ENCODE peak calls at places on chromosomes 6 and 20, in seven cellular contexts. S is ascending aorta, C is AG10803, M is AG09319, L is NB4, J is fibroblast of lung, A is RWPE1. D is an unnamed sample.

GRCh38 chr6:46407785-46408530 is 83.3 kb downstream of the RCAN2 start:
- DNase-seq in S (no peak), C (peak), M (no peak), L (no peak), J (peak), A (no peak), D (no peak)

GRCh38 chr6:27062755-27063154 is 184.7 kb upstream of the PRSS16 start:
- DNase-seq in S (no peak), C (no peak), M (no peak), L (no peak), J (no peak), A (no peak), D (no peak)

GRCh38 chr6:121319112-121319553 is 15.1 kb downstream of the TBC1D32 start:
- DNase-seq in S (no peak), C (peak), M (no peak), L (no peak), J (no peak), A (peak), D (no peak)

GRCh38 chr20:59318201-59318790 is 17.9 kb downstream of the EDN3 start:
- DNase-seq in S (no peak), C (no peak), M (no peak), L (no peak), J (no peak), A (no peak), D (no peak)

GRCh38 chr6:152474341-152474740 is 162.8 kb downstream of the SYNE1 start:
- DNase-seq in S (no peak), C (peak), M (no peak), L (no peak), J (no peak), A (no peak), D (no peak)

GRCh38 chr6:113672691-113673149 is 184.4 kb upstream of the MARCKS start:
- DNase-seq in S (peak), C (peak), M (peak), L (peak), J (peak), A (no peak), D (no peak)

GRCh38 chr6:42278131-42278853 is 60.6 kb upstream of the MRPS10 start:
- DNase-seq in S (no peak), C (no peak), M (no peak), L (no peak), J (no peak), A (no peak), D (no peak)

GRCh38 chr6:122014961-122015360 is 384.5 kb upstream of the HSF2 start:
- DNase-seq in S (no peak), C (peak), M (no peak), L (no peak), J (peak), A (no peak), D (no peak)

GRCh38 chr6:47407295-47408281 is 70.0 kb upstream of the CD2AP start:
- DNase-seq in S (no peak), C (no peak), M (no peak), L (no peak), J (no peak), A (no peak), D (no peak)

GRCh38 chr20:3199976-3200755 is 4.3 kb downstream of the DDRGK1 start:
- DNase-seq in S (no peak), C (no peak), M (no peak), L (no peak), J (no peak), A (no peak), D (no peak)

GRCh38 chr6:35388772-35389352 is 46.5 kb downstream of the PPARD start:
- DNase-seq in S (no peak), C (no peak), M (no peak), L (no peak), J (no peak), A (no peak), D (no peak)

GRCh38 chr6:3808189-3808588 is 41.0 kb upstream of the FAM50B start:
- DNase-seq in S (no peak), C (no peak), M (no peak), L (no peak), J (no peak), A (no peak), D (no peak)

DNA sequence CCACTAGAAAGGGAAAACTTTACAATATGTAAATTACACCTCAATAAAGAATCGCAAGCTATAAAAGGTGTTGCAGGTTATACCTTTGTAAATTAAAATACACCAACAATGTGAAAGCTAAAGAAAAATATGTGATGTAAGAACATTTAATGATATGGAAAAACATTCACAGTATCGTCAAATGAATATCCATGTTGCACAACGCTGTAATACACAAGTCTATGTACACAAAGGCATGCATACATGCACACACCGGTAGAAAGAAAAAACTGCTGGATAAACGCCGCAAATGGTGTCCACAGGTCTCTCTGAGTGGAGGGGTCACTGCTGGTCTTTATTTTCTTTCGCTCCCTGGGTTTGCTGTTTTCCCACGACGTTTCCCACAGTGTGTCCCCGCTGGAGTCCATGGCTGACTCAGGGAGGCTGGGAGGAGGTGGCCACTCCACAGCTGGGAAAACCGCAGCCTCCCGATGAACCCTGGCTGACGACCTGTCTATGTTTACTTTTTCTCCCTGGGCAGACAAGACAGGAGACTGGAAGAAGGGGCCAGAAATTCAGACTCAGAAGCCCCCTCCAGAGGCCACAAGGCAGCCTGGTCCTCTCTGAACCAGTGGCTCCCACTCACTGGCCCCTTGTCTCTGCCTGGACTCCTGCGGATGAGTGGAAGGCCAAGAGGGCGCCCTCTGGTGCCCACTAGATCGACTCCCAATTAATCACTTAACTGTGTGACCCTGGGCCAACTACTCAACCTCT is 13.0 kb upstream of the BPI start:
- DNase-seq in S (peak), C (peak), M (no peak), L (peak), J (peak), A (peak), D (peak)
- TF ChIP-seq CTCF in S (peak), C (peak), M (peak), L (peak), J (peak), A (peak), D (peak)

DNA sequence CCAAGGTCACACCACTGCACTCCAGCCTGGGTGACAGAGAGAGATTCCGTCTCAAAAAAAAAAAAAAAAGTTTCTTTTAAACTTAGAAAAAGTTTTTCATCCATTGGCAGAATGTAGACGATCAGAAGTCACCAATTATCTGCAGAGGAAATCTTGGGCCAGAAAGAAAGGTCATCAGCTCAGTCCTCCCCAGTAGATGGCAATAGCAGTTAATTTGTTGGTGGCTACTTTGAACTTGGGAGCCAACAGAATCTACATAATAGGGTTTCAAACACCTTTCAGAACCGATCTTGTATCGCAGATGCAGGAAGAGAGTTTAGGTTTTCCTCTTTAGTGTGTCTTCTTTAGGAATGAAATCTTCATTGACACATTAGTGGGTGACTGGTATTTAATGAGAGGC is 41.7 kb downstream of the LBP start:
- DNase-seq in S (no peak), C (no peak), M (no peak), L (peak), J (no peak), A (no peak), D (no peak)
- TF ChIP-seq CTCF in S (no peak), C (peak), M (peak), L (peak), J (no peak), A (no peak), D (peak)

DNA sequence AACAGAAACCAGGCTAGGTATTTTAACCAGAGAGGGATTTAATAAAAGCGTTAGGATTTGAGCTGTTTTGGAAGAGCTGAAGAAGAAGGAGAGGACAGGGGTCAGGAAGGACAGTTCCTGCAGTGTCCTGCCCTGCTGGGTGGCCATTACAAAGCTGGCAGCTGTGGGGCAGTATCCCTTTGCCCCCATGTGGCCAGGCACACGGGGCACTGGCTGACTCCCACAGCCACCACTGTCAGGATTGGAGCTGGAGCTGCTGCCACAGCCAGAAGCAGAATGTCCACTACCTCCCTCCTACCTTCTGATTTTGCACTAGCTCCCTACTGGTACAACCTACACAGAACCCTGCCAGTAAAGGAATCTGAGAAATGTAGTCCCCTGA is 46.5 kb downstream of the SLC22A3 start:
- DNase-seq in S (no peak), C (no peak), M (no peak), L (no peak), J (no peak), A (no peak), D (no peak)
- TF ChIP-seq CTCF in S (no peak), C (no peak), M (no peak), L (no peak), J (no peak), A (no peak), D (no peak)

DNA sequence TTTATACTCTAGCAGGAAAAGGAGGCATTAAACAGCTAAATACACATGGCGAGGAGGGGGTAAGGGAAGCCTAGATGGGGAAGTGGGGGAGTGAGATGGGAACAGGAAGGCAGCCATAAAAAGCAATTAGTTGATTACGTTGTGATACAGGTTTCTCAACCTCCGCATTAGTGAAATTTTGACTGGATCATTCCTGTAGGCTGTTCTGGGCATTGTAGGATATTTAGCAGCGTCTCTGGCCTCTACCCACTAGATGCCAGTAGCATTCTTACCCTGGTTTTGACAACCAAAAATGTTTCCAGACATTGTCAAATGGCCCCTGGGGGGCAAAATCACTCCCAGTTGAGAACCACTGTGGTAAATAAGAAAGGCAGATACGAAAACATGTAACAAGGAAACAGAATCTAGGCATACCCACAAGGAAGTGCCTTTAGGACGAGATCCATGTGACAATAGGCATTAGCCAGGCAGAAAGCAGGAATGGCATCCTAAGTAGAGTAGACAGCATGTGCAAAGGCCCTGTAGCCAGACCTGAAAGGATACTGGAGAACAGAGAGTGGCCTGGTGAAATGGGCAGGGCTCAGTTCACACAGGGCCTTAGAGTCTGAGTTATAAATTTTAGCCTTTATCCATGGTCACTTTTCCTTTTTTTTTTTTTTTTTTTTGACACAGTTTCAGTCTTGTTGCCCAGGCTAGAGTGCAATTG is 25.8 kb upstream of the PTPN1 start:
- DNase-seq in S (no peak), C (no peak), M (no peak), L (peak), J (no peak), A (no peak), D (no peak)
- TF ChIP-seq CTCF in S (no peak), C (no peak), M (no peak), L (peak), J (no peak), A (no peak), D (peak)

DNA sequence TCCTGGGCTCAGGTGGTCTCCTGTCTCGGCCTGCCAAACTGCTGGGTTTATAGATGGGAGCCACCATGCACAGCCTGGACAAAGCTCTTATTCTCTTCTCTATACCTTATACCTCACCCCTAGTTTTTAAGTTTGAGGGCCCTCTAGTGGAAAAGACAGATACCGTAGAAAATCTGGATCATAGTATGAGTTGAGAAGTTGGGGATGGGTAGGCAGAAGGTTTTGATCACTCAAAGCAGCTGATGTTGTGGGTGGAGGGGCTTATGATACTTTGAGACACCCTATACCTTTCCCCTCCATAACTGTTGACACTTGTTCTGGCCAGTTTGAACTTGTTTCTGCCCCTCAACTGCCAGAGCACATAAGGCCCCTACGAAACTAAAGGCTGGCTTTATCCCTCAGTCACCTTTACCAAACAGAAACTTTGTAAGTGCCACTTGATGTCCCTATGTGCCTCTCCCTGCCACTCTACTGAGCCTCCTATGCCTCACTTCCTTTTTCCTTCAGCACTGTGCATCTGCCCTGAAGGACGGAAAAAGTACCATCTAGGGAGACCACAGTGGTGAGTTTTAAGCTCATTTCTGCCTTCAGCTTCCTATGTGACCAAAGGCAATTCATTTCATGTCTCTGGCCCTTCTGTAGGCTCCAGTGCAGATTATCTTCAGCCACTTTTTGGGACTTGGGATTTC is 28.6 kb downstream of the RALY start:
- DNase-seq in S (no peak), C (no peak), M (no peak), L (peak), J (peak), A (peak), D (no peak)
- TF ChIP-seq CTCF in S (no peak), C (peak), M (peak), L (peak), J (peak), A (no peak), D (peak)

GRCh38 chr6:13302751-13303667 is 25.3 kb downstream of the TBC1D7 start:
- DNase-seq in S (peak), C (peak), M (peak), L (peak), J (peak), A (peak), D (no peak)
- TF ChIP-seq CTCF in S (no peak), C (no peak), M (no peak), L (no peak), J (no peak), A (no peak), D (no peak)

GRCh38 chr20:18719426-18719825 is 94.2 kb upstream of the SCP2D1 start:
- DNase-seq in S (no peak), C (peak), M (no peak), L (no peak), J (peak), A (no peak), D (no peak)
- TF ChIP-seq CTCF in S (no peak), C (no peak), M (no peak), L (no peak), J (no peak), A (no peak), D (no peak)

GRCh38 chr6:169689247-169689646 is 12.6 kb downstream of the WDR27 start:
- DNase-seq in S (no peak), C (peak), M (peak), L (no peak), J (peak), A (peak), D (no peak)

GRCh38 chr6:169678342-169678741 is 23.5 kb downstream of the WDR27 start:
- DNase-seq in S (no peak), C (no peak), M (no peak), L (no peak), J (no peak), A (no peak), D (no peak)

GRCh38 chr6:169685860-169686259 is 16.0 kb downstream of the WDR27 start:
- DNase-seq in S (no peak), C (no peak), M (no peak), L (no peak), J (no peak), A (no peak), D (no peak)

GRCh38 chr6:169684056-169684455 is 17.8 kb downstream of the WDR27 start:
- DNase-seq in S (no peak), C (no peak), M (no peak), L (no peak), J (no peak), A (no peak), D (no peak)
- TF ChIP-seq CTCF in S (no peak), C (no peak), M (no peak), L (no peak), J (no peak), A (no peak), D (no peak)

GRCh38 chr6:154481541-154482013 is 28.9 kb downstream of the CNKSR3 start:
- DNase-seq in S (no peak), C (no peak), M (no peak), L (no peak), J (no peak), A (no peak), D (no peak)

GRCh38 chr6:154480144-154480639 is 30.3 kb downstream of the CNKSR3 start:
- DNase-seq in S (no peak), C (no peak), M (no peak), L (no peak), J (no peak), A (no peak), D (no peak)

GRCh38 chr6:154478691-154479090 is 31.8 kb downstream of the CNKSR3 start:
- DNase-seq in S (no peak), C (peak), M (no peak), L (no peak), J (peak), A (no peak), D (no peak)

GRCh38 chr6:154478021-154478651 is 32.3 kb downstream of the CNKSR3 start:
- DNase-seq in S (no peak), C (no peak), M (no peak), L (no peak), J (no peak), A (no peak), D (no peak)

GRCh38 chr6:154479388-154480143 is 30.9 kb downstream of the CNKSR3 start:
- DNase-seq in S (no peak), C (peak), M (no peak), L (no peak), J (peak), A (no peak), D (no peak)
- TF ChIP-seq CTCF in S (no peak), C (no peak), M (no peak), L (no peak), J (no peak), A (no peak), D (peak)

GRCh38 chr6:135087403-135087802 is 32.8 kb upstream of the HBS1L start:
- DNase-seq in S (no peak), C (no peak), M (no peak), L (peak), J (no peak), A (no peak), D (no peak)
- TF ChIP-seq CTCF in S (no peak), C (no peak), M (no peak), L (peak), J (no peak), A (no peak), D (no peak)

D was measured in chondrocyte.